ENCODE peak calls at places on chromosome 14, in four cellular contexts. O, M, Z and D are unnamed samples.

GRCh38 chr14:78933948-78934524 is 763.9 kb downstream of the NRXN3 start:
- DNase-seq in O (peak; percentile 13), M (peak; percentile 12), Z (no peak), D (peak; percentile 32)

GRCh38 chr14:58884442-58884841 is 246.7 kb downstream of the DACT1 start:
- DNase-seq in O (no peak), M (peak; percentile 3), Z (no peak), D (peak; percentile 45)

GRCh38 chr14:81129242-81129641 is 91.5 kb downstream of the GTF2A1 start:
- DNase-seq in O (no peak), M (no peak), Z (no peak), D (no peak)

GRCh38 chr14:98859301-98859700 is 412.7 kb downstream of the BCL11B start:
- DNase-seq in O (no peak), M (no peak), Z (no peak), D (no peak)

GRCh38 chr14:43539210-43539609 is 967.9 kb downstream of the FSCB start:
- DNase-seq in O (no peak), M (peak; percentile 50), Z (no peak), D (peak; percentile 84)

GRCh38 chr14:81655423-81656314 is 122.0 kb upstream of the SEL1L start:
- DNase-seq in O (peak; percentile 1), M (peak; percentile 50), Z (no peak), D (peak; percentile 40)

GRCh38 chr14:27672047-27672446 is 1074.2 kb upstream of the NOVA1 start:
- DNase-seq in O (peak; percentile 20), M (no peak), Z (no peak), D (peak; percentile 54)

GRCh38 chr14:100027771-100028490 is 37.3 kb upstream of the EVL start:
- DNase-seq in O (no peak), M (no peak), Z (no peak), D (no peak)

GRCh38 chr14:30681752-30682355 is 59.7 kb downstream of the SCFD1 start:
- DNase-seq in O (no peak), M (peak; percentile 57), Z (no peak), D (peak; percentile 61)

GRCh38 chr14:53093206-53093605 is 59.9 kb downstream of the DDHD1 start:
- DNase-seq in O (no peak), M (no peak), Z (no peak), D (no peak)

GRCh38 chr14:99522025-99522401 is 40.8 kb downstream of the CCNK start:
- DNase-seq in O (no peak), M (no peak), Z (no peak), D (no peak)

GRCh38 chr14:80535171-80535570 is 323.9 kb upstream of the DIO2 start:
- DNase-seq in O (no peak), M (no peak), Z (no peak), D (no peak)

GRCh38 chr14:89144642-89145041 is 272.4 kb downstream of the FOXN3 start:
- DNase-seq in O (no peak), M (peak; percentile 9), Z (no peak), D (no peak)

GRCh38 chr14:75059642-75060041 is 4.2 kb downstream of the ACYP1 start:
- DNase-seq in O (no peak), M (no peak), Z (no peak), D (no peak)

GRCh38 chr14:78254911-78255431 is 84.8 kb downstream of the NRXN3 start:
- DNase-seq in O (no peak), M (no peak), Z (no peak), D (no peak)

GRCh38 chr14:94601961-94602391 is 10.2 kb upstream of the SERPINA3 start:
- DNase-seq in O (peak; percentile 14), M (peak; percentile 53), Z (no peak), D (no peak)

GRCh38 chr14:101589486-101590015 is 28.3 kb downstream of the DIO3 start:
- DNase-seq in O (no peak), M (no peak), Z (no peak), D (no peak)

GRCh38 chr14:74941676-74942097 is 13.7 kb downstream of the PGF start:
- DNase-seq in O (peak; percentile 56), M (no peak), Z (no peak), D (no peak)

GRCh38 chr14:34318014-34318413 is 144.0 kb downstream of the SPTSSA start:
- DNase-seq in O (no peak), M (no peak), Z (no peak), D (no peak)

GRCh38 chr14:104843442-104844305 is 21.4 kb upstream of the CEP170B start:
- DNase-seq in O (no peak), M (no peak), Z (no peak), D (peak; percentile 94)

GRCh38 chr14:54805080-54805479 is 97.5 kb downstream of the GCH1 start:
- DNase-seq in O (no peak), M (no peak), Z (no peak), D (peak; percentile 26)

GRCh38 chr14:74979442-74980397 is 23.0 kb upstream of the EIF2B2 start:
- DNase-seq in O (no peak), M (no peak), Z (no peak), D (peak; percentile 71)

GRCh38 chr14:20418501-20418909 is 5.2 kb upstream of the TEP1 start:
- DNase-seq in O (no peak), M (peak; percentile 86), Z (no peak), D (no peak)

GRCh38 chr14:51908086-51908485 is 47.7 kb downstream of the GNG2 start:
- DNase-seq in O (no peak), M (no peak), Z (no peak), D (no peak)

GRCh38 chr14:70755655-70756054 is 53.7 kb downstream of the MAP3K9 start:
- DNase-seq in O (no peak), M (no peak), Z (no peak), D (no peak)

GRCh38 chr14:89399594-89400068 is 17.4 kb downstream of the FOXN3 start:
- DNase-seq in O (no peak), M (peak; percentile 29), Z (no peak), D (peak; percentile 97)

GRCh38 chr14:71304588-71305133 is 397.4 kb downstream of the PCNX1 start:
- DNase-seq in O (no peak), M (no peak), Z (no peak), D (no peak)

GRCh38 chr14:77641534-77642341 is 25.3 kb upstream of the SPTLC2 start:
- DNase-seq in O (no peak), M (no peak), Z (peak; percentile 16), D (peak; percentile 14)

GRCh38 chr14:38286481-38286880 is 30.6 kb upstream of the CLEC14A start:
- DNase-seq in O (no peak), M (no peak), Z (no peak), D (no peak)

GRCh38 chr14:69657961-69658360 is 46.6 kb downstream of the SUSD6 start:
- DNase-seq in O (no peak), M (peak; percentile 63), Z (no peak), D (peak; percentile 56)

GRCh38 chr14:97280526-97280925 is 483.3 kb downstream of the VRK1 start:
- DNase-seq in O (no peak), M (no peak), Z (no peak), D (no peak)
- TF ChIP-seq JUNB in O (no peak), M (no peak), Z (no peak), D (no peak)

GRCh38 chr14:57049848-57050247 is 218.9 kb downstream of the EXOC5 start:
- DNase-seq in O (no peak), M (no peak), Z (no peak), D (no peak)
- TF ChIP-seq CREB1 in O (no peak), M (no peak), Z (no peak), D (no peak)

DNA sequence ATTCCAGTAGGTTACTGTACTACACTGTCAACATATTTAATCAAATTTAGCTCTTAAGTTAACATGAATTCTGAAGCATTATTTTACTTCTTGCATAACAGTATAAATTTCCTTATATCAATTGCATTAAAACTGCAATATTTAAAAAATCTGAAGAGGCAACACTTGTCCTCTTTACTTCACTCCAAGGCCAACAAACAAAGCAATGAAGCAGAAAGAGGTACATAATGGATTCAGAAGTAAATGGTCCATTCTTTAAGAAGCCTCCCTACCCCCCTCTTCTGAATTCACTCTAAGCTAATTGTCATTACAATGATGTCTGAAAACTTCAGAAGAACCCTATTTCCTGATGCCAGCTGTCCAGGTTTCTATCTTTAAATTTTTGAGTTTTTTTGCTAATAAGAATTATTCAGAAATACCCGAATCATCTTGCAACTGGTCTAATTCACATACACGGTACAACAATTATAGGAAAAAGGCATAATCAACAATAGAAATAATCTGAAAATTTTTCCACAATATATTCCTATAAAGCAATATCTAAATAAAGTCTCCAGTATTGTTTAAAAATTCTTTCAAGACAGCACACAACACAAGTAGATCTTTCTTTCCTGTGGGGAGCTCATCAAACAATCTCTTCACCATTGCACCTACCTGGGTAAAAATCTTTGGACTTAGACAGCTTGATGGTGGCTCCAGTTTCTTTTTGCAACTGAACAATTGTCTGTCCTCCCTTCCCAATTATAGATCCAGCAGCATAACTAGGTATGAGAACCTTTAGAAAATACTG is 2.9 kb downstream of the NOVA1 start:
- DNase-seq in O (no peak), M (no peak), Z (no peak), D (peak; percentile 15)
- H3K4me3 ChIP-seq in O (no peak overlapping the region), M (no peak overlapping the region), Z (no peak overlapping the region), D (peak overlapping the region; percentile 82)

DNA sequence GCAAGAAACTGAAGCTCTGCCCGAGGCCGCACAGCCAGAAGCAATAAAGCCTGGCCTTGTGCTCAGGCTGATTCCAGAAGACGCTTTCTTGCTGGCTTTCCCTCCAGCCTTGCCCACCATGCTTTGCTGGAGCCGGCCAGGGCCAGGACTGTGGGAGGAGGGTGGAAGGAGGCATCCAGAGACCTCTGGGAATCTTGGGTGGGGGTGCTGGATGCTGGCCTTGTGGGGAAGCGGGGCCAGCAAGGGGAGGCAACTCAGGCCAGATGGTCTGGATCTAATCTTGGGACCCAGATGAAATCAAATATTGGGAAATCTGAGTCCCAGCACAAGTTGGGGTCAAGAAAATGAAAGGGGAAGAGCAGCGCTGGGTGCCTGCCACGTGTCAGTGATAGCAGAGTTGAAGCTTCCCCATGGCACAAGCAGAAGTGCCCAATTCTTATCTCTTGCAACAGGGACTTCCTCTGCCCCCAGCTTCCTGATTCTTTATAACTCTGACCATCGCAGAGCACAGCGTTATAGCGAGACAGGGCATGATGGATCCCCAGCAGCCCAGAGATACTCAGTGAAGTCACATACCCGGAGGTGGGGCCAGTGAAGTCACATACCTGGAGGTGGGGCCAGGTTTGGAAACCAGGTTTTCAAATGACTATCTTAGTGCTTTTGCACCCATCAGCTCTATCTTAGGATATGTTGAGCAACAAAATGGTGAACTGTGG is 6.4 kb upstream of the RABGGTA start:
- DNase-seq in O (no peak), M (no peak), Z (no peak), D (no peak)
- TF ChIP-seq JUNB in O (no peak), M (no peak), Z (no peak), D (no peak)

GRCh38 chr14:105993814-105994213 is 467.4 kb downstream of the TMEM121 start:
- DNase-seq in O (no peak), M (no peak), Z (no peak), D (no peak)

GRCh38 chr14:105999361-106000028 is 473.1 kb downstream of the TMEM121 start:
- DNase-seq in O (peak; percentile 50), M (peak; percentile 50), Z (no peak), D (peak; percentile 43)
- TF ChIP-seq CREB1 in O (no peak), M (no peak), Z (no peak), D (no peak)